ENCODE peak calls at places on chromosomes 16 and 17, in ten cellular contexts. One of them, this sample, is unnamed.
A peak's percentile ranks its signal among the peaks of the same experiment; 100 is the strongest.

GRCh38 chr17:60586288-60586974 is 13.6 kb upstream of the PPM1D start:
- DNase-seq in psoas muscle: no peak
- DNase-seq in tibial nerve: no peak
- DNase-seq in neural progenitor cell: peak; percentile 54
- DNase-seq in astrocyte of the spinal cord: no peak
- DNase-seq in CD4-positive, alpha-beta T cell: no peak
- DNase-seq in testis: peak; percentile 46
- DNase-seq in uterus: no peak
- DNase-seq in mammary epithelial cell: no peak
- DNase-seq in AG10803: peak; percentile 10
- DNase-seq in this sample: no peak

GRCh38 chr17:57956311-57957119 is 1.3 kb upstream of the CUEDC1 start:
- DNase-seq in psoas muscle: peak; percentile 42
- DNase-seq in tibial nerve: no peak
- DNase-seq in neural progenitor cell: no peak
- DNase-seq in astrocyte of the spinal cord: no peak
- DNase-seq in CD4-positive, alpha-beta T cell: peak; percentile 26
- DNase-seq in testis: no peak
- DNase-seq in uterus: peak; percentile 15
- DNase-seq in mammary epithelial cell: no peak
- DNase-seq in AG10803: no peak
- DNase-seq in this sample: peak; percentile 69

GRCh38 chr17:73340093-73340596 is 28.3 kb upstream of the CDC42EP4 start:
- DNase-seq in psoas muscle: no peak
- DNase-seq in tibial nerve: no peak
- DNase-seq in neural progenitor cell: no peak
- DNase-seq in astrocyte of the spinal cord: peak; percentile 86
- DNase-seq in CD4-positive, alpha-beta T cell: no peak
- DNase-seq in testis: no peak
- DNase-seq in uterus: peak; percentile 86
- DNase-seq in mammary epithelial cell: peak; percentile 100
- DNase-seq in AG10803: peak; percentile 94
- DNase-seq in this sample: no peak

GRCh38 chr16:9092282-9092962 is 978 bp downstream of the HAPSTR1 start:
- DNase-seq in psoas muscle: peak; percentile 73
- DNase-seq in tibial nerve: no peak
- DNase-seq in neural progenitor cell: peak; percentile 66
- DNase-seq in astrocyte of the spinal cord: no peak
- DNase-seq in CD4-positive, alpha-beta T cell: peak; percentile 50
- DNase-seq in testis: peak; percentile 31
- DNase-seq in uterus: peak; percentile 34
- DNase-seq in mammary epithelial cell: no peak
- DNase-seq in AG10803: no peak
- DNase-seq in this sample: peak; percentile 66

GRCh38 chr17:58277107-58277506 is 3.6 kb downstream of the MPO start:
- DNase-seq in psoas muscle: no peak
- DNase-seq in tibial nerve: no peak
- DNase-seq in neural progenitor cell: peak; percentile 25
- DNase-seq in astrocyte of the spinal cord: no peak
- DNase-seq in CD4-positive, alpha-beta T cell: no peak
- DNase-seq in testis: no peak
- DNase-seq in uterus: no peak
- DNase-seq in mammary epithelial cell: no peak
- DNase-seq in AG10803: peak; percentile 12
- DNase-seq in this sample: no peak

GRCh38 chr16:49021136-49021535 is 260.5 kb downstream of the CBLN1 start:
- DNase-seq in psoas muscle: no peak
- DNase-seq in tibial nerve: no peak
- DNase-seq in neural progenitor cell: peak; percentile 25
- DNase-seq in astrocyte of the spinal cord: peak; percentile 63
- DNase-seq in CD4-positive, alpha-beta T cell: no peak
- DNase-seq in testis: no peak
- DNase-seq in uterus: peak; percentile 47
- DNase-seq in mammary epithelial cell: peak; percentile 72
- DNase-seq in AG10803: peak; percentile 81
- DNase-seq in this sample: no peak

GRCh38 chr16:6803171-6803570 is 529.5 kb upstream of the RBFOX1 start:
- DNase-seq in psoas muscle: no peak
- DNase-seq in tibial nerve: no peak
- DNase-seq in neural progenitor cell: no peak
- DNase-seq in astrocyte of the spinal cord: no peak
- DNase-seq in CD4-positive, alpha-beta T cell: no peak
- DNase-seq in testis: no peak
- DNase-seq in uterus: no peak
- DNase-seq in mammary epithelial cell: no peak
- DNase-seq in AG10803: no peak
- DNase-seq in this sample: no peak

GRCh38 chr17:1882836-1883235 is 53.0 kb downstream of the RPA1 start:
- DNase-seq in psoas muscle: no peak
- DNase-seq in tibial nerve: peak; percentile 36
- DNase-seq in neural progenitor cell: peak; percentile 66
- DNase-seq in astrocyte of the spinal cord: peak; percentile 20
- DNase-seq in CD4-positive, alpha-beta T cell: no peak
- DNase-seq in testis: peak; percentile 25
- DNase-seq in uterus: no peak
- DNase-seq in mammary epithelial cell: peak; percentile 15
- DNase-seq in AG10803: peak; percentile 43
- DNase-seq in this sample: no peak

GRCh38 chr17:63740464-63741181 is 976 bp downstream of the STRADA start:
- DNase-seq in psoas muscle: no peak
- DNase-seq in tibial nerve: no peak
- DNase-seq in neural progenitor cell: no peak
- DNase-seq in astrocyte of the spinal cord: peak; percentile 9
- DNase-seq in CD4-positive, alpha-beta T cell: no peak
- DNase-seq in testis: no peak
- DNase-seq in uterus: no peak
- DNase-seq in mammary epithelial cell: peak; percentile 34
- DNase-seq in AG10803: peak; percentile 13
- DNase-seq in this sample: no peak

GRCh38 chr17:30271102-30271501 is 20.6 kb downstream of the BLMH start:
- DNase-seq in psoas muscle: no peak
- DNase-seq in tibial nerve: no peak
- DNase-seq in neural progenitor cell: no peak
- DNase-seq in astrocyte of the spinal cord: peak; percentile 83
- DNase-seq in CD4-positive, alpha-beta T cell: no peak
- DNase-seq in testis: no peak
- DNase-seq in uterus: no peak
- DNase-seq in mammary epithelial cell: no peak
- DNase-seq in AG10803: no peak
- DNase-seq in this sample: no peak

GRCh38 chr16:1048442-1049112 is 24.0 kb upstream of the SSTR5 start:
- DNase-seq in psoas muscle: peak; percentile 88
- DNase-seq in tibial nerve: peak; percentile 33
- DNase-seq in neural progenitor cell: peak; percentile 89
- DNase-seq in astrocyte of the spinal cord: no peak
- DNase-seq in CD4-positive, alpha-beta T cell: no peak
- DNase-seq in testis: peak; percentile 72
- DNase-seq in uterus: no peak
- DNase-seq in mammary epithelial cell: no peak
- DNase-seq in AG10803: peak; percentile 21
- DNase-seq in this sample: no peak

GRCh38 chr17:79624658-79625478 is 14.0 kb upstream of the RBFOX3 start:
- DNase-seq in psoas muscle: peak; percentile 21
- DNase-seq in tibial nerve: no peak
- DNase-seq in neural progenitor cell: no peak
- DNase-seq in astrocyte of the spinal cord: no peak
- DNase-seq in CD4-positive, alpha-beta T cell: no peak
- DNase-seq in testis: peak; percentile 7
- DNase-seq in uterus: peak; percentile 8
- DNase-seq in mammary epithelial cell: no peak
- DNase-seq in AG10803: no peak
- DNase-seq in this sample: no peak

DNA sequence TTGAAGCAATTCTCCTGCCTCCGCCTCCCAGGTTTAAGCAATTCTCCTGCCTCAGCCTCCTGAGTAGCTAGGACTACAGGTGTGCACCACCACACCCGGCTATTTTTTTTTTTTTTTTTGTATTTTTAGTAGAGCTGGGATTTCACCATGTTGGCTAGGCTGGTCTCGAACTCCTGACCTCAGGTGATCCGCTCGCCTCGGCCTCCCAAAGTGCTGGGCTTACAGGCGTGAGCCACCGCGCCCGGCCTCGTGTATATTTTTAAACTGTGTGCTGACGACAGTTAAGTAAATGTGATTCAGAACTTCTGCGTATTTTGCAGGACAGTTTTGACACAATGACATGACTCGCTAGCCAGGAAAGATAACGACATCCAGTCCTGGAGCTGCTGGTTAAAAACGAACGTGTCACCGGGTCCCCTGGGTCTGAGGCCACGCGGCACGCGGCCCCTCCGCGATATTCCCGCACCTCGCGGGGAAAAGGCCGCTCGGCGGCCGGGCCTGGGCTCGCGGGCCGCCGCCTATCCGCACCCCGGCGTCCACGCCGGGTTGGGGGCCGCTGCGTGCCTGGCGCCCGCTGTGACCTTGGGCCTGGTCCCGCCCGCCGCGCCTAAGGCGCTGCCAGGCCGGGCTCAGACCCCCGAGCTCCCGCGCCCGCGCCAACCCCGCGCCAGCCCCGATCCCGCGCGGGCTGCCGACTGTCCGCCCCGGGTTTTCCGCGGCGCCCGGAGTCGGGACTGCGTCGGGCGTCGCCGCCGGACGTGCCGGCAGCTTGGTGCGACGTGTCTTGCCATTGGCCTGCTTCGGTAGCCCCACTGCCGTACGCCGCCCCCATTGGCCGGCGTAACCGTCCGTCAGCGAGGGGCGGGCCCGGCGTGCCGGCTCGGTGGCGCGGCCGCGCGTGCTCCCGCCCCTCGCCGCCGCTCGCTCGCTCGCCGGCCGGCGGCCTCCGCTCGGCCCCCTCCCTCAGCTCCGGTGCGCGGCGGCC is at the start of gene FOXK2:
- DNase-seq in psoas muscle: peak; percentile 97
- DNase-seq in tibial nerve: peak; percentile 84
- DNase-seq in neural progenitor cell: peak; percentile 97
- DNase-seq in astrocyte of the spinal cord: peak; percentile 95
- DNase-seq in CD4-positive, alpha-beta T cell: peak; percentile 89
- DNase-seq in testis: peak; percentile 94
- DNase-seq in uterus: peak; percentile 91
- DNase-seq in mammary epithelial cell: peak; percentile 93
- DNase-seq in AG10803: peak; percentile 97
- DNase-seq in this sample: peak; percentile 97
- TF ChIP-seq CTCF in psoas muscle: no peak
- TF ChIP-seq CTCF in tibial nerve: peak; percentile 76
- TF ChIP-seq CTCF in neural progenitor cell: no peak
- TF ChIP-seq CTCF in astrocyte of the spinal cord: no peak
- TF ChIP-seq CTCF in CD4-positive, alpha-beta T cell: no peak
- TF ChIP-seq CTCF in testis: no peak
- TF ChIP-seq CTCF in uterus: peak; percentile 32
- TF ChIP-seq CTCF in mammary epithelial cell: no peak
- TF ChIP-seq CTCF in AG10803: no peak
- TF ChIP-seq CTCF in this sample: no peak

GRCh38 chr17:39619786-39620101 is 7.0 kb upstream of the PPP1R1B start:
- DNase-seq in psoas muscle: no peak
- DNase-seq in tibial nerve: no peak
- DNase-seq in neural progenitor cell: no peak
- DNase-seq in astrocyte of the spinal cord: no peak
- DNase-seq in CD4-positive, alpha-beta T cell: no peak
- DNase-seq in testis: no peak
- DNase-seq in uterus: no peak
- DNase-seq in mammary epithelial cell: no peak
- DNase-seq in AG10803: no peak
- DNase-seq in this sample: no peak

GRCh38 chr17:39624313-39624712 is 2.4 kb upstream of the PPP1R1B start:
- DNase-seq in psoas muscle: no peak
- DNase-seq in tibial nerve: no peak
- DNase-seq in neural progenitor cell: no peak
- DNase-seq in astrocyte of the spinal cord: no peak
- DNase-seq in CD4-positive, alpha-beta T cell: no peak
- DNase-seq in testis: no peak
- DNase-seq in uterus: no peak
- DNase-seq in mammary epithelial cell: no peak
- DNase-seq in AG10803: no peak
- DNase-seq in this sample: no peak

GRCh38 chr17:39621523-39622379 is 5.0 kb upstream of the PPP1R1B start:
- DNase-seq in psoas muscle: peak; percentile 91
- DNase-seq in tibial nerve: peak; percentile 96
- DNase-seq in neural progenitor cell: peak; percentile 90
- DNase-seq in astrocyte of the spinal cord: peak; percentile 77
- DNase-seq in CD4-positive, alpha-beta T cell: peak; percentile 96
- DNase-seq in testis: peak; percentile 94
- DNase-seq in uterus: peak; percentile 83
- DNase-seq in mammary epithelial cell: peak; percentile 66
- DNase-seq in AG10803: peak; percentile 65
- DNase-seq in this sample: peak; percentile 90

GRCh38 chr17:39623356-39623950 is 3.3 kb upstream of the PPP1R1B start:
- DNase-seq in psoas muscle: peak; percentile 91
- DNase-seq in tibial nerve: peak; percentile 89
- DNase-seq in neural progenitor cell: peak; percentile 78
- DNase-seq in astrocyte of the spinal cord: peak; percentile 36
- DNase-seq in CD4-positive, alpha-beta T cell: peak; percentile 85
- DNase-seq in testis: peak; percentile 94
- DNase-seq in uterus: peak; percentile 72
- DNase-seq in mammary epithelial cell: peak; percentile 45
- DNase-seq in AG10803: peak; percentile 55
- DNase-seq in this sample: peak; percentile 88

GRCh38 chr17:39622380-39623006 is 4.3 kb upstream of the PPP1R1B start:
- DNase-seq in psoas muscle: no peak
- DNase-seq in tibial nerve: no peak
- DNase-seq in neural progenitor cell: no peak
- DNase-seq in astrocyte of the spinal cord: no peak
- DNase-seq in CD4-positive, alpha-beta T cell: no peak
- DNase-seq in testis: no peak
- DNase-seq in uterus: no peak
- DNase-seq in mammary epithelial cell: no peak
- DNase-seq in AG10803: no peak
- DNase-seq in this sample: no peak
- TF ChIP-seq CTCF in psoas muscle: no peak
- TF ChIP-seq CTCF in tibial nerve: no peak
- TF ChIP-seq CTCF in neural progenitor cell: no peak
- TF ChIP-seq CTCF in astrocyte of the spinal cord: no peak
- TF ChIP-seq CTCF in CD4-positive, alpha-beta T cell: no peak
- TF ChIP-seq CTCF in testis: no peak
- TF ChIP-seq CTCF in uterus: no peak
- TF ChIP-seq CTCF in mammary epithelial cell: no peak
- TF ChIP-seq CTCF in AG10803: no peak
- TF ChIP-seq CTCF in this sample: no peak

DNA sequence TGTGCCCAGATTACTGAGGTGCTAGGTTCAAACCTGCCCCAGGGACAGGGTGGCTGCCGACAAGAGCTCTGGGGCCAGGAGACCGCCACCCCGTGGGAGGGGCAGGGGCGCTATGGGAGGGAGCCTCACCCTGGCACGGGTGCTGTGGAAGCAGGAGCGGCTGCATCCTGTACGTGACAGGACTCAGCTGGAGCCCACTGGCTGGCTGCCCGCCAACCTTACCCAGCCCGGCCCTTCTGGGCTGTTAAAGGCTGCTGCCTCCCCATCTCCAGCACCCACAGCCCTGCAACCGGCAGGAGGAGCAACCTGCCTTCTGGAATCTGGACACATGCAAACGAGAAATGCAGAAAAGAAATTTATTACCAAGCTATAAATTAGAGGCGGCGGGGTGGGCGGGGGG is 11.2 kb downstream of the PAM16 start:
- DNase-seq in psoas muscle: no peak
- DNase-seq in tibial nerve: no peak
- DNase-seq in neural progenitor cell: no peak
- DNase-seq in astrocyte of the spinal cord: peak; percentile 31
- DNase-seq in CD4-positive, alpha-beta T cell: no peak
- DNase-seq in testis: no peak
- DNase-seq in uterus: peak; percentile 65
- DNase-seq in mammary epithelial cell: no peak
- DNase-seq in AG10803: peak; percentile 40
- DNase-seq in this sample: no peak
- TF ChIP-seq CTCF in psoas muscle: no peak
- TF ChIP-seq CTCF in tibial nerve: no peak
- TF ChIP-seq CTCF in neural progenitor cell: no peak
- TF ChIP-seq CTCF in astrocyte of the spinal cord: no peak
- TF ChIP-seq CTCF in CD4-positive, alpha-beta T cell: no peak
- TF ChIP-seq CTCF in testis: no peak
- TF ChIP-seq CTCF in uterus: peak; percentile 14
- TF ChIP-seq CTCF in mammary epithelial cell: no peak
- TF ChIP-seq CTCF in AG10803: no peak
- TF ChIP-seq CTCF in this sample: no peak

GRCh38 chr17:80845863-80846671 is 145.6 kb upstream of the CHMP6 start:
- DNase-seq in psoas muscle: peak; percentile 89
- DNase-seq in tibial nerve: no peak
- DNase-seq in neural progenitor cell: no peak
- DNase-seq in astrocyte of the spinal cord: no peak
- DNase-seq in CD4-positive, alpha-beta T cell: no peak
- DNase-seq in testis: no peak
- DNase-seq in uterus: no peak
- DNase-seq in mammary epithelial cell: no peak
- DNase-seq in AG10803: no peak
- DNase-seq in this sample: no peak
- TF ChIP-seq CTCF in psoas muscle: peak; percentile 67
- TF ChIP-seq CTCF in tibial nerve: no peak
- TF ChIP-seq CTCF in neural progenitor cell: no peak
- TF ChIP-seq CTCF in astrocyte of the spinal cord: no peak
- TF ChIP-seq CTCF in CD4-positive, alpha-beta T cell: no peak
- TF ChIP-seq CTCF in testis: no peak
- TF ChIP-seq CTCF in uterus: no peak
- TF ChIP-seq CTCF in mammary epithelial cell: no peak
- TF ChIP-seq CTCF in AG10803: no peak
- TF ChIP-seq CTCF in this sample: no peak